ENCODE peak calls at places on chromosomes 2 and 18, in six cellular contexts. Q is psoas muscle, W is cardiac muscle cell, M is ovary, X is bronchial epithelial cell, R is fibroblast of lung. L is an unnamed sample.

GRCh38 chr2:216643986-216644662 is 10.9 kb downstream of the IGFBP2 start:
- DNase-seq in Q (no peak), M (no peak), X (no peak), W (no peak), R (no peak), L (no peak)

GRCh38 chr2:102313025-102313424 is 1.7 kb downstream of the IL1RL1 start:
- DNase-seq in X (peak; percentile 98), W (no peak), M (no peak), Q (no peak), R (peak; percentile 84), L (no peak)

GRCh38 chr18:5073026-5073944 is 123.8 kb downstream of the AKAIN1 start:
- DNase-seq in R (peak; percentile 20), X (peak; percentile 30), Q (no peak), M (no peak), W (peak; percentile 50), L (peak; percentile 37)

GRCh38 chr2:11556101-11556806 is 22.4 kb downstream of the GREB1 start:
- DNase-seq in R (no peak), X (no peak), W (peak; percentile 51), M (peak; percentile 50), Q (no peak), L (no peak)

GRCh38 chr2:106983305-106983704 is 97.3 kb upstream of the ST6GAL2 start:
- DNase-seq in M (no peak), Q (no peak), X (no peak), R (no peak), W (no peak), L (no peak)

GRCh38 chr18:59699750-59700534 is 2.7 kb upstream of the CCBE1 start:
- DNase-seq in R (peak; percentile 15), X (peak; percentile 74), W (no peak), M (no peak), Q (no peak), L (no peak)

GRCh38 chr2:22673501-22673900 is 711.5 kb upstream of the KLHL29 start:
- DNase-seq in X (no peak), Q (no peak), W (no peak), M (no peak), R (no peak), L (no peak)

GRCh38 chr2:98803747-98804650 is 73.1 kb upstream of the MGAT4A start:
- DNase-seq in W (no peak), M (no peak), X (no peak), Q (no peak), R (no peak), L (peak; percentile 48)

GRCh38 chr2:114651933-114652332 is 209.5 kb downstream of the DPP10 start:
- DNase-seq in M (no peak), R (no peak), X (no peak), Q (no peak), W (no peak), L (no peak)

GRCh38 chr2:86078801-86079545 is 26.7 kb downstream of the POLR1A start:
- DNase-seq in X (peak; percentile 67), Q (no peak), M (peak; percentile 33), R (peak; percentile 52), W (peak; percentile 43), L (peak; percentile 45)
- TF ChIP-seq CTCF in X (peak; percentile 47), Q (peak; percentile 60), M (peak; percentile 75), R (peak; percentile 55), W (peak; percentile 72), L (no peak)

GRCh38 chr2:40935349-40935748 is 483.5 kb upstream of the SLC8A1 start:
- DNase-seq in Q (no peak), W (no peak), M (no peak), X (no peak), R (no peak), L (no peak)
- TF ChIP-seq CTCF in Q (no peak), W (no peak), M (no peak), X (no peak), R (no peak), L (no peak)

GRCh38 chr2:46171996-46172546 is 125.1 kb upstream of the EPAS1 start:
- DNase-seq in Q (no peak), R (no peak), W (no peak), X (peak; percentile 83), M (no peak), L (no peak)
- TF ChIP-seq CTCF in Q (no peak), R (peak; percentile 9), W (no peak), X (peak; percentile 43), M (no peak), L (no peak)

GRCh38 chr2:1602359-1603010 is 141.8 kb downstream of the PXDN start:
- DNase-seq in Q (no peak), M (no peak), R (no peak), W (no peak), X (no peak), L (no peak)
- TF ChIP-seq CTCF in Q (no peak), M (no peak), R (no peak), W (no peak), X (no peak), L (no peak)

DNA sequence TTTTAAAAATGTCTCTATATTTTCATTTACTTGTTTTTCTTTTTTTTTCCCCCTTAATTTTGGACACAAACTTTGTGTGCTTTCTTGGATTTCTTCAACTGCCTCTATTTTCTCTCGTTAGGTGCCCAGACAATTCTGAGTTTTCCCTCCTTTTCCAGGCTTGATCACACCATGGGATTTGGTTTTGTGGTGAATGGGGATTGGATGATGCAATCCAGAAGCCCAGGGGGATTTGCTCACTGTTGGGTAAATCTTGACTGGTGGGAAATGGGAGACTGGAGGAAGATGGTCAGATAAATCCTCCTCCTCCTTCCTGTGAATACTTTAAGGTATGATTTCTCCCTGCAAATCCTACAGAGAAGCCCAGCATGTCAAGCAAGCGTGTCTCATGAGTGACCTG is 19.5 kb upstream of the PAX8 start:
- DNase-seq in W (no peak), X (no peak), R (no peak), M (no peak), Q (no peak), L (no peak)
- TF ChIP-seq CTCF in W (no peak), X (no peak), R (no peak), M (no peak), Q (no peak), L (no peak)

GRCh38 chr2:109482371-109482841 is 131.4 kb downstream of the SEPTIN10 start:
- DNase-seq in W (no peak), Q (no peak), R (no peak), X (no peak), M (peak; percentile 24), L (no peak)

GRCh38 chr2:109486711-109487130 is 127.0 kb downstream of the SEPTIN10 start:
- DNase-seq in Q (no peak), M (no peak), R (no peak), X (no peak), W (no peak), L (no peak)

GRCh38 chr2:109487871-109488655 is 125.7 kb downstream of the SEPTIN10 start:
- DNase-seq in W (no peak), X (no peak), R (no peak), Q (no peak), M (no peak), L (no peak)

GRCh38 chr2:109489296-109489695 is 124.5 kb downstream of the SEPTIN10 start:
- DNase-seq in R (no peak), X (no peak), M (no peak), W (no peak), Q (no peak), L (no peak)

DNA sequence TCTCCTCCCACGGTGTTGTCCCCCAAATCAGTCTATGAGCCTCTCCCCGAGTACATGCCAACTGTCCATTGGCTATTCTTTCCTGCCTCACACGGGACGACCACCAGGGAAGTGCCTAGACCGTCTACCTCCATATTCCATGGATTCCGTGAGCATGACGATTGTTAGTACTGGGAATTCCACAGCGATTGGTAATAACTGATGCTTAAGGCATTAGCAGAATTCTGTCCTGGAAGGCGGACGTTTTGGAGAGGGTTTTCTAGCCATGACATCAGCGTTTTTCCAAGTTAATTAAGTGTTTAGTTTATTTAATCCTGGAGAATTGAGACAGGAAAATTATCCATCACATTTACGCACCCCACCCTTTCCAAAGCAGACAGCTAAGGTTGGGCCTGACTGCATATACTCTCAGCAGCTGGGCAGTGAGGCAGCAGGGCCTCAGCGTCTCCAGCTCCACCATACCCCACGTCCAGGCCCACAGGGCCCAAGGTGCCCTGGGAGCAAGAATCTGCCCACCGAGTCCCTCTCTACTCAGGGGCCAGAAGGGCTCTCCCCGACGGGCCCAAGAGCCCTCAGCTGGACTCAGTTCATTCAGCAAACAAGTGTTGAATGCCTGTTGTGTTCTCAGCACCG is 126.4 kb downstream of the SEPTIN10 start:
- DNase-seq in X (no peak), M (no peak), W (no peak), R (peak; percentile 89), Q (no peak), L (no peak)
- TF ChIP-seq CTCF in X (no peak), M (no peak), W (no peak), R (no peak), Q (no peak), L (no peak)

GRCh38 chr18:36833120-36833519 is 4.2 kb downstream of the KIAA1328 start:
- DNase-seq in X (no peak), M (no peak), Q (no peak), W (no peak), R (no peak), L (no peak)

GRCh38 chr18:36830141-36830495 is 1.2 kb downstream of the KIAA1328 start:
- DNase-seq in Q (no peak), R (no peak), M (no peak), X (no peak), W (no peak), L (no peak)

GRCh38 chr18:36839835-36840234 is 10.9 kb downstream of the KIAA1328 start:
- DNase-seq in R (no peak), X (no peak), M (no peak), Q (no peak), W (no peak), L (no peak)

GRCh38 chr18:36831139-36831538 is 2.2 kb downstream of the KIAA1328 start:
- DNase-seq in Q (no peak), M (no peak), R (no peak), W (no peak), X (peak; percentile 87), L (no peak)

DNA sequence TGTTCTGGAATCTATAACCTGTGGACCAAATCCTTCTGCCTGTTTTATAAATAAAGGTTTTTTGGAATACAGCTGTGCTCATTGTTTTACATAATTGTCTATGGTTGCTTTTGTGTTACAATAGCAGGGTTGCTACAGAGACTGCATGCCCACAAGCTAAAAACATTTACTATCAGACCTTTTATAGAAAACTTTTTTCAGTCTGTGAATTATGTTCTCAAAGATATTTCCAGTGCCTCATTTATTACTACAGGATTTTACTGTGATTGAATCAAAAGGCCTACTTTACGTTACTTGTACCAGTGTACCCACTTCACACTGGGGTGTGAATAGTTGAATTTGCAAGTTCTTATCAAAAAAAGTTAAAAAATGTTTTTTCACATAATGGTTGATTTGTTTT is 7.0 kb downstream of the KIAA1328 start:
- DNase-seq in W (no peak), R (no peak), Q (no peak), M (no peak), X (no peak), L (no peak)
- TF ChIP-seq CTCF in W (no peak), R (no peak), Q (no peak), M (no peak), X (no peak), L (no peak)

L was measured in glutamatergic neuron.